ENCODE peak calls at places on chromosomes 4 and X, in six cellular contexts. F is adipocyte, C is GM04504, H is NCI-H1105 treated with DMSO at 0.1 percent for 48 hours, U is AG08396, W is RWPE1. R is an unnamed sample.

GRCh38 chr4:105994061-105994460 is 98.8 kb downstream of the NPNT start:
- DNase-seq in U (no peak), F (no peak), C (peak), H (no peak), W (no peak), R (no peak)

GRCh38 chr4:1770245-1770644 is 22.8 kb upstream of the FGFR3 start:
- DNase-seq in H (no peak), C (no peak), U (no peak), W (no peak), F (no peak), R (no peak)

GRCh38 chrX:12974217-12974796 is 603 bp upstream of the TMSB4X start:
- DNase-seq in H (peak), F (peak), U (peak), W (peak), C (no peak), R (no peak)

GRCh38 chr4:5710065-5710961 is 688 bp upstream of the EVC start:
- DNase-seq in H (no peak), W (peak), U (peak), C (no peak), F (peak), R (peak)

GRCh38 chrX:981791-982626 is 230.4 kb downstream of the CRLF2 start:
- DNase-seq in U (no peak), W (no peak), C (no peak), F (no peak), H (no peak), R (no peak)

GRCh38 chr4:13262816-13263215 is 221.3 kb downstream of the RAB28 start:
- DNase-seq in H (no peak), W (no peak), C (no peak), F (no peak), U (no peak), R (no peak)

GRCh38 chr4:52877694-52878093 is 15.6 kb downstream of the RASL11B start:
- DNase-seq in H (no peak), W (no peak), U (no peak), C (no peak), F (no peak), R (no peak)

GRCh38 chr4:77022581-77023133 is 53.1 kb downstream of the CCNI start:
- DNase-seq in H (no peak), C (peak), F (peak), U (peak), W (no peak), R (no peak)

GRCh38 chr4:122758033-122758432 is 25.5 kb downstream of the BBS12 start:
- DNase-seq in C (no peak), H (peak), F (peak), U (peak), W (peak), R (peak)

GRCh38 chrX:11148401-11148800 is 37.3 kb downstream of the HCCS start:
- DNase-seq in H (no peak), U (no peak), W (no peak), F (no peak), C (no peak), R (no peak)